ENCODE peak calls at places on chromosomes 1 and 21, in six cellular contexts. S is tibial artery, U is fibroblast of pulmonary artery, F is GM23248, I is H1, Z is colonic mucosa. A is an unnamed sample.

GRCh38 chr1:4220362-4220761 is 320.3 kb upstream of the C1orf174 start:
- DNase-seq in S (no peak), I (no peak), U (no peak), Z (no peak), F (no peak), A (no peak)

GRCh38 chr1:212856755-212857154 is 1.3 kb upstream of the FLVCR1 start:
- DNase-seq in U (no peak), S (no peak), Z (no peak), I (no peak), F (no peak), A (no peak)

GRCh38 chr21:39353295-39353694 is 4.4 kb upstream of the HMGN1 start:
- DNase-seq in S (no peak), Z (no peak), I (no peak), F (peak; percentile 46), U (peak; percentile 37), A (no peak)

GRCh38 chr1:195237161-195237889 is 1370.9 kb downstream of the KCNT2 start:
- DNase-seq in U (no peak), Z (no peak), S (no peak), F (peak; percentile 25), I (no peak), A (peak; percentile 1)

GRCh38 chr1:35691571-35692220 is 27.0 kb downstream of the C1orf216 start:
- DNase-seq in Z (no peak), I (no peak), U (no peak), F (no peak), S (no peak), A (no peak)

GRCh38 chr1:25875154-25875855 is at the start of gene PAQR7:
- DNase-seq in F (peak; percentile 86), U (peak; percentile 67), Z (peak; percentile 78), I (no peak), S (peak; percentile 88), A (no peak)

GRCh38 chr1:19200281-19200604 is 9.8 kb downstream of the UBR4 start:
- DNase-seq in Z (no peak), S (no peak), I (no peak), U (no peak), F (no peak), A (no peak)

GRCh38 chr1:52674497-52675384 is 23.4 kb downstream of the COA7 start:
- DNase-seq in U (no peak), S (peak; percentile 28), F (no peak), I (no peak), Z (no peak), A (no peak)

GRCh38 chr1:228410015-228410414 is 3.4 kb upstream of the TRIM11 start:
- DNase-seq in I (no peak), Z (no peak), U (peak; percentile 64), S (peak; percentile 48), F (peak; percentile 64), A (no peak)

GRCh38 chr1:51237714-51238403 is 1.8 kb downstream of the RNF11 start:
- DNase-seq in I (no peak), Z (peak; percentile 41), F (peak; percentile 74), U (no peak), S (no peak), A (no peak)

GRCh38 chr1:31691446-31691845 is 12.4 kb downstream of the COL16A1 start:
- DNase-seq in Z (no peak), F (no peak), S (no peak), I (no peak), U (no peak), A (no peak)

GRCh38 chr1:22636369-22636768 is at the start of gene C1QA:
- DNase-seq in F (no peak), S (peak; percentile 84), Z (peak; percentile 33), U (no peak), I (no peak), A (no peak)

GRCh38 chr1:94165843-94166242 is 44.9 kb upstream of the ABCA4 start:
- DNase-seq in Z (no peak), F (no peak), S (no peak), I (no peak), U (no peak), A (no peak)

GRCh38 chr1:240701412-240701811 is 89.5 kb upstream of the GREM2 start:
- DNase-seq in F (peak; percentile 85), U (peak; percentile 49), Z (no peak), I (no peak), S (no peak), A (peak; percentile 65)

GRCh38 chr1:181170194-181170593 is 81.7 kb downstream of the IER5 start:
- DNase-seq in I (no peak), F (no peak), S (no peak), U (no peak), Z (no peak), A (no peak)

GRCh38 chr1:58047265-58047858 is 499.2 kb downstream of the OMA1 start:
- DNase-seq in U (peak; percentile 8), S (no peak), F (peak; percentile 32), Z (no peak), I (no peak), A (no peak)

GRCh38 chr1:161706483-161707347 is at the start of gene FCRLA:
- DNase-seq in F (peak; percentile 98), Z (no peak), I (no peak), S (no peak), U (peak; percentile 89), A (peak; percentile 81)

GRCh38 chr1:208449951-208450350 is 205.8 kb upstream of the PLXNA2 start:
- DNase-seq in F (no peak), U (no peak), Z (no peak), S (no peak), I (no peak), A (no peak)

GRCh38 chr1:115718011-115718754 is 50.3 kb downstream of the CASQ2 start:
- DNase-seq in S (no peak), I (no peak), U (no peak), F (no peak), Z (no peak), A (no peak)

GRCh38 chr1:18948048-18948912 is 8.2 kb downstream of the IFFO2 start:
- DNase-seq in Z (no peak), S (peak; percentile 84), I (no peak), F (peak; percentile 84), U (peak; percentile 46), A (no peak)

GRCh38 chr1:199859525-199859924 is 168.0 kb upstream of the NR5A2 start:
- DNase-seq in Z (no peak), I (no peak), S (no peak), U (peak; percentile 93), F (peak; percentile 89), A (peak; percentile 14)

GRCh38 chr1:210438928-210439841 is 110.5 kb downstream of the HHAT start:
- DNase-seq in Z (no peak), F (peak; percentile 89), U (peak; percentile 29), S (no peak), I (no peak), A (peak; percentile 100)

GRCh38 chr1:223244366-223245103 is 101.5 kb upstream of the TLR5 start:
- DNase-seq in U (peak; percentile 19), I (no peak), Z (no peak), S (no peak), F (peak; percentile 21), A (no peak)

GRCh38 chr1:223219318-223219635 is 76.2 kb upstream of the TLR5 start:
- DNase-seq in F (no peak), U (no peak), S (no peak), Z (no peak), I (no peak), A (no peak)

GRCh38 chr1:180542113-180542512 is 16.7 kb upstream of the OVAAL start:
- DNase-seq in Z (no peak), F (peak; percentile 50), S (no peak), U (no peak), I (no peak), A (no peak)

GRCh38 chr1:183685112-183685713 is 32.1 kb upstream of the APOBEC4 start:
- DNase-seq in Z (no peak), F (peak; percentile 81), I (no peak), S (no peak), U (peak; percentile 72), A (no peak)

GRCh38 chr21:41926068-41926806 is 27.6 kb downstream of the C2CD2 start:
- DNase-seq in Z (peak; percentile 42), I (peak; percentile 17), U (peak; percentile 56), F (peak; percentile 76), S (no peak), A (no peak)

GRCh38 chr1:211497489-211498045 is 5.6 kb upstream of the RD3 start:
- DNase-seq in U (no peak), Z (no peak), I (no peak), F (no peak), S (no peak), A (no peak)

GRCh38 chr1:182752077-182752826 is 37.3 kb upstream of the NPL start:
- DNase-seq in Z (no peak), F (peak; percentile 57), U (no peak), I (no peak), S (no peak), A (no peak)

GRCh38 chr1:229448373-229448772 is 14.5 kb upstream of the ACTA1 start:
- DNase-seq in F (no peak), U (no peak), Z (no peak), S (no peak), I (no peak), A (no peak)

GRCh38 chr1:156373546-156373945 is 4.5 kb downstream of the RHBG start:
- DNase-seq in I (no peak), F (no peak), U (no peak), S (no peak), Z (no peak), A (no peak)

GRCh38 chr1:200982071-200982945 is 41.2 kb downstream of the KIF21B start:
- DNase-seq in I (no peak), F (peak; percentile 30), S (no peak), Z (no peak), U (peak; percentile 66), A (peak; percentile 7)

GRCh38 chr21:31364265-31364945 is 20.3 kb upstream of the TIAM1 start:
- DNase-seq in S (no peak), I (no peak), U (no peak), Z (no peak), F (no peak), A (no peak)

GRCh38 chr1:109268431-109269211 is 14.3 kb downstream of the PSRC1 start:
- DNase-seq in F (no peak), U (no peak), Z (no peak), I (no peak), S (no peak), A (no peak)

GRCh38 chr1:61839702-61840101 is 97.4 kb downstream of the PATJ start:
- DNase-seq in U (peak; percentile 65), I (no peak), F (peak; percentile 80), S (no peak), Z (no peak), A (peak; percentile 49)

GRCh38 chr1:244027491-244027890 is 23.6 kb upstream of the ZBTB18 start:
- DNase-seq in F (no peak), Z (no peak), U (no peak), S (no peak), I (no peak), A (no peak)
- H3K4me3 ChIP-seq in F (no peak overlapping the region), Z (no peak overlapping the region), U (no peak overlapping the region), S (no peak overlapping the region), I (no peak overlapping the region), A (no peak overlapping the region)

GRCh38 chr1:114032271-114033218 is 53.3 kb downstream of the OLFML3 start:
- DNase-seq in I (no peak), U (peak; percentile 25), Z (no peak), S (no peak), F (peak; percentile 93), A (peak; percentile 28)
- H3K4me3 ChIP-seq in I (peak overlapping the region; percentile 59), U (no peak overlapping the region), Z (no peak overlapping the region), S (no peak overlapping the region), F (no peak overlapping the region), A (no peak overlapping the region)

GRCh38 chr21:22575165-22575584 is 1577.0 kb downstream of the NCAM2 start:
- DNase-seq in Z (no peak), F (no peak), S (no peak), I (peak; percentile 36), U (peak; percentile 0), A (no peak)
- H3K4me3 ChIP-seq in Z (no peak overlapping the region), F (no peak overlapping the region), S (no peak overlapping the region), I (peak overlapping the region; percentile 46), U (no peak overlapping the region), A (no peak overlapping the region)

GRCh38 chr1:152047954-152048640 is 11.3 kb upstream of the S100A11 start:
- DNase-seq in I (peak; percentile 73), Z (peak; percentile 92), F (peak; percentile 99), S (peak; percentile 96), U (peak; percentile 99), A (peak; percentile 98)
- H3K4me3 ChIP-seq in I (peak overlapping the region; percentile 44), Z (peak overlapping the region; percentile 6), F (peak overlapping the region; percentile 64), S (peak overlapping the region; percentile 39), U (peak overlapping the region; percentile 40), A (peak overlapping the region; percentile 47)

A was measured in AG04449.